ENCODE peak calls at places on chromosomes 7 and 10, in five cellular contexts. L, P, R, E and W are unnamed samples.

GRCh38 chr7:106583706-106584690 is 77.0 kb downstream of the CCDC71L start:
- DNase-seq in L (no peak), P (no peak), R (no peak), E (no peak), W (no peak)

GRCh38 chr7:129343099-129343700 is 91.0 kb upstream of the STRIP2 start:
- DNase-seq in L (no peak), P (peak; percentile 21), R (no peak), E (peak; percentile 61), W (no peak)

GRCh38 chr10:78747366-78747955 is 321.3 kb upstream of the ZMIZ1 start:
- DNase-seq in L (no peak), P (no peak), R (no peak), E (no peak), W (no peak)

GRCh38 chr7:93414574-93414973 is 159.9 kb downstream of the CALCR start:
- DNase-seq in L (no peak), P (no peak), R (no peak), E (no peak), W (no peak)

GRCh38 chr10:91944880-91945630 is 21.5 kb downstream of the BTAF1 start:
- DNase-seq in L (no peak), P (peak; percentile 28), R (no peak), E (peak; percentile 74), W (peak; percentile 37)

GRCh38 chr7:20651960-20652544 is 36.6 kb downstream of the ABCB5 start:
- DNase-seq in L (no peak), P (no peak), R (no peak), E (peak; percentile 54), W (no peak)

GRCh38 chr10:83023647-83024046 is 1115.7 kb upstream of the GHITM start:
- DNase-seq in L (no peak), P (no peak), R (no peak), E (no peak), W (no peak)

GRCh38 chr10:122422266-122422980 is 32.0 kb upstream of the ARMS2 start:
- DNase-seq in L (no peak), P (no peak), R (no peak), E (no peak), W (no peak)

GRCh38 chr7:87934699-87935372 is 785 bp downstream of the ADAM22 start:
- DNase-seq in L (peak; percentile 44), P (no peak), R (peak; percentile 65), E (peak; percentile 36), W (peak; percentile 49)

GRCh38 chr7:19958309-19958896 is 185.0 kb upstream of the TMEM196 start:
- DNase-seq in L (no peak), P (no peak), R (no peak), E (peak; percentile 95), W (no peak)